ENCODE peak calls at places on chromosomes 3 and 15, in seven cellular contexts. R is ovary, D is IMR-90, T is adrenal gland, U is transverse colon, C is body of pancreas, G is uterus. V is an unnamed sample.

GRCh38 chr3:58708116-58708791 is 41.7 kb upstream of the FAM3D start:
- DNase-seq in R (no peak), D (no peak), T (no peak), U (no peak), C (no peak), G (no peak), V (no peak)

GRCh38 chr3:8970971-8971589 is 7.8 kb upstream of the RAD18 start:
- DNase-seq in R (peak; percentile 76), D (peak; percentile 63), T (peak; percentile 42), U (peak; percentile 73), C (peak; percentile 75), G (peak; percentile 67), V (no peak)

GRCh38 chr15:44541282-44541958 is 4.5 kb downstream of the EIF3J start:
- DNase-seq in R (no peak), D (peak; percentile 90), T (no peak), U (no peak), C (no peak), G (no peak), V (no peak)

GRCh38 chr15:98567951-98568350 is 80.4 kb upstream of the IGF1R start:
- DNase-seq in R (no peak), D (no peak), T (no peak), U (no peak), C (no peak), G (no peak), V (no peak)

GRCh38 chr3:135929670-135930069 is 35.9 kb upstream of the PPP2R3A start:
- DNase-seq in R (peak; percentile 58), D (peak; percentile 46), T (peak; percentile 59), U (peak; percentile 15), C (peak; percentile 34), G (peak; percentile 81), V (peak; percentile 79)

GRCh38 chr3:66490214-66490613 is 10.6 kb downstream of the LRIG1 start:
- DNase-seq in R (peak; percentile 43), D (peak; percentile 87), T (no peak), U (peak; percentile 39), C (no peak), G (no peak), V (no peak)

GRCh38 chr15:72722071-72722696 is 36.2 kb downstream of the BBS4 start:
- DNase-seq in R (peak; percentile 57), D (peak; percentile 80), T (peak; percentile 31), U (peak; percentile 72), C (peak; percentile 81), G (peak; percentile 25), V (peak; percentile 66)

GRCh38 chr3:51710631-51711351 is 3.9 kb downstream of the GRM2 start:
- DNase-seq in R (peak; percentile 7), D (no peak), T (peak; percentile 9), U (peak; percentile 3), C (peak; percentile 27), G (no peak), V (peak; percentile 2)

GRCh38 chr3:45332901-45333407 is 55.4 kb upstream of the LARS2 start:
- DNase-seq in R (no peak), D (no peak), T (no peak), U (no peak), C (no peak), G (no peak), V (no peak)

GRCh38 chr3:149717391-149718056 is 34.8 kb downstream of the COMMD2 start:
- DNase-seq in R (peak; percentile 80), D (peak; percentile 82), T (peak; percentile 60), U (peak; percentile 41), C (peak; percentile 67), G (peak; percentile 49), V (no peak)

GRCh38 chr3:158713094-158713499 is 19.2 kb downstream of the RARRES1 start:
- DNase-seq in R (no peak), D (no peak), T (peak; percentile 38), U (peak; percentile 52), C (no peak), G (no peak), V (no peak)

GRCh38 chr3:73786346-73786807 is 161.6 kb upstream of the PDZRN3 start:
- DNase-seq in R (no peak), D (peak; percentile 97), T (peak; percentile 57), U (no peak), C (no peak), G (peak; percentile 51), V (peak; percentile 59)

GRCh38 chr3:140274429-140274828 is 339.4 kb downstream of the CLSTN2 start:
- DNase-seq in R (no peak), D (no peak), T (no peak), U (no peak), C (no peak), G (no peak), V (no peak)

GRCh38 chr3:13022348-13023250 is 50.6 kb downstream of the IQSEC1 start:
- DNase-seq in R (peak; percentile 84), D (peak; percentile 89), T (peak; percentile 95), U (no peak), C (peak; percentile 70), G (peak; percentile 84), V (peak; percentile 34)

GRCh38 chr3:142998439-142998838 is 2.9 kb upstream of the U2SURP start:
- DNase-seq in R (no peak), D (peak; percentile 84), T (no peak), U (no peak), C (no peak), G (no peak), V (no peak)

GRCh38 chr3:166986000-166986399 is 394.1 kb downstream of the ZBBX start:
- DNase-seq in R (no peak), D (no peak), T (no peak), U (no peak), C (no peak), G (no peak), V (no peak)

GRCh38 chr15:80317389-80318169 is 65.6 kb upstream of the CTXND1 start:
- DNase-seq in R (no peak), D (peak; percentile 98), T (peak; percentile 58), U (no peak), C (peak; percentile 9), G (no peak), V (peak; percentile 20)

GRCh38 chr3:48648188-48648850 is 13.1 kb upstream of the SLC26A6 start:
- DNase-seq in R (no peak), D (no peak), T (no peak), U (no peak), C (no peak), G (no peak), V (no peak)

GRCh38 chr3:38039899-38040261 is 872 bp downstream of the DLEC1 start:
- DNase-seq in R (peak; percentile 60), D (peak; percentile 42), T (peak; percentile 57), U (peak; percentile 80), C (peak; percentile 64), G (peak; percentile 48), V (peak; percentile 35)

GRCh38 chr15:52008698-52009434 is 10.2 kb upstream of the MAPK6 start:
- DNase-seq in R (no peak), D (no peak), T (no peak), U (no peak), C (no peak), G (no peak), V (no peak)

GRCh38 chr3:149085828-149086231 is 503 bp downstream of the HLTF start:
- DNase-seq in R (no peak), D (peak; percentile 42), T (peak; percentile 41), U (no peak), C (no peak), G (no peak), V (no peak)

GRCh38 chr3:182115328-182116045 is 403.8 kb downstream of the SOX2 start:
- DNase-seq in R (no peak), D (no peak), T (no peak), U (no peak), C (no peak), G (no peak), V (no peak)

GRCh38 chr3:170531557-170532335 is 54.1 kb downstream of the SLC7A14 start:
- DNase-seq in R (no peak), D (no peak), T (no peak), U (no peak), C (peak; percentile 12), G (peak; percentile 21), V (peak; percentile 49)

GRCh38 chr3:4680227-4680691 is 187.1 kb downstream of the ITPR1 start:
- DNase-seq in R (no peak), D (peak; percentile 34), T (no peak), U (no peak), C (no peak), G (no peak), V (no peak)

GRCh38 chr3:119352235-119352634 is 58.1 kb downstream of the ARHGAP31 start:
- DNase-seq in R (no peak), D (peak; percentile 31), T (no peak), U (no peak), C (no peak), G (no peak), V (no peak)

GRCh38 chr3:142595581-142595950 is 627 bp upstream of the PLS1 start:
- DNase-seq in R (no peak), D (peak; percentile 86), T (no peak), U (no peak), C (peak; percentile 45), G (no peak), V (no peak)

GRCh38 chr15:66981746-66982145 is 83.7 kb upstream of the SMAD3 start:
- DNase-seq in R (no peak), D (no peak), T (no peak), U (no peak), C (no peak), G (no peak), V (no peak)

GRCh38 chr15:73952171-73952912 is 26.1 kb downstream of the LOXL1 start:
- DNase-seq in R (no peak), D (no peak), T (no peak), U (no peak), C (no peak), G (no peak), V (no peak)
- H3K27ac ChIP-seq in R (peak overlapping the region; percentile 68), D (no peak overlapping the region), T (peak overlapping the region; percentile 94), U (peak overlapping the region; percentile 89), C (peak overlapping the region; percentile 48), G (peak overlapping the region; percentile 95), V (peak overlapping the region; percentile 79)

DNA sequence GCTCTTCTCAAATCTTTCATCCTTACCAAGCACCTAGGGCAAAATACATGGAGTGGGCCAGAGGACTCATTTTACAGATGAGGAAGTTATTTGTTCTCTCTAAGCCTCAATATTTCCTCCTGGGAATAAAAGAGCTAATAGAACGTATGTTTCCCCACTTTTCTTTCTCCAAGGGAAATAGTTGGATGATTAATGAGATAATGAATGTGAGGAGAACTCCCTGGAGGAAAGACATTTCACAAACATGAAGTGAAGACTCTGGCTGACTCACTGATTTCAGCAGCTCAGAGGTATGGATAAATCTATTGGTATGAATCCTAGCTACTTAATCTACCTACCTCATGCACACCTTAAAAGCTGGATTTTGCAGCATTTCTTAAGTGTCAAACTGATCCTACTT is 98.4 kb downstream of the ECT2 start:
- DNase-seq in R (no peak), D (peak; percentile 10), T (no peak), U (no peak), C (no peak), G (no peak), V (no peak)
- TF ChIP-seq POLR2A in R (no peak), D (no peak), T (no peak), U (no peak), C (no peak), G (no peak), V (no peak)

GRCh38 chr3:108092556-108092955 is 1.7 kb upstream of the CD47 start:
- DNase-seq in R (no peak), D (no peak), T (no peak), U (no peak), C (no peak), G (no peak), V (no peak)
- H3K4me3 ChIP-seq in R (no peak overlapping the region), D (no peak overlapping the region), T (no peak overlapping the region), U (no peak overlapping the region), C (no peak overlapping the region), G (no peak overlapping the region), V (no peak overlapping the region)

DNA sequence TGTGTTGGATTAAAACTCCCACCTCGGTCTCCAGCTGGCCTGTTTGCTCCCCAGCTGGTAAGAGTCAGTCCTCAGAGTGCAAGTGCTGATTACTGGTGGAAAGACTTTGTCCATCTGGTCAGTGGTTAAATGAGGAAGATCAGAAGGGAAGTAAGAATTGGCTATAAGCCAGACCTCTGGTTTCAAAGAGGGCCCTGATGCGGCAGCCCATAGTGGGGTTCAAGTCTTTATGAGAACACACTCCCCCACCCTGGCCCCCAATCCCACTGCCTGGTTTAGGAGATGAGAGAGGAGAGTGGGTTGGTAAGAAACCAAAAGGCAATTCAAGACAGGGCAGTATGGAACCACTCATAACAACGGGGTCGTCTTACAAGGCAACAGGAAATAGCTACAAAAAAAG is 65.0 kb downstream of the FRMD4B start:
- DNase-seq in R (peak; percentile 24), D (no peak), T (peak; percentile 22), U (peak; percentile 14), C (no peak), G (no peak), V (no peak)
- H3K27ac ChIP-seq in R (no peak overlapping the region), D (no peak overlapping the region), T (peak overlapping the region; percentile 76), U (peak overlapping the region; percentile 55), C (no peak overlapping the region), G (no peak overlapping the region), V (no peak overlapping the region)